ENCODE peak calls at places on chromosome 13, in four cellular contexts. C is lower leg skin, Z is fibroblast of mammary gland, K is AG10803. S is an unnamed sample.

GRCh38 chr13:44212633-44213387 is 160.8 kb upstream of the SERP2 start:
- DNase-seq in C (no peak), Z (peak), K (peak), S (no peak)

GRCh38 chr13:104487006-104487405 is 1420.8 kb upstream of the SLC10A2 start:
- DNase-seq in C (no peak), Z (no peak), K (no peak), S (no peak)

GRCh38 chr13:106213028-106213427 is 322.4 kb downstream of the EFNB2 start:
- DNase-seq in C (no peak), Z (no peak), K (no peak), S (no peak)

GRCh38 chr13:33057019-33057785 is 41.0 kb downstream of the KL start:
- DNase-seq in C (no peak), Z (peak), K (peak), S (no peak)

GRCh38 chr13:44573071-44573470 is 3.1 kb downstream of the TSC22D1 start:
- DNase-seq in C (no peak), Z (no peak), K (no peak), S (no peak)

GRCh38 chr13:43487885-43488284 is 298.9 kb downstream of the ENOX1 start:
- DNase-seq in C (no peak), Z (no peak), K (no peak), S (no peak)

GRCh38 chr13:34900288-34900739 is 41.8 kb upstream of the NBEA start:
- DNase-seq in C (no peak), Z (no peak), K (no peak), S (no peak)

GRCh38 chr13:20099319-20099718 is 61.5 kb downstream of the GJA3 start:
- DNase-seq in C (no peak), Z (no peak), K (no peak), S (no peak)

GRCh38 chr13:44243198-44243852 is 130.3 kb upstream of the SERP2 start:
- DNase-seq in C (no peak), Z (peak), K (peak), S (peak)

GRCh38 chr13:50386527-50387123 is 371.4 kb downstream of the KCNRG start:
- DNase-seq in C (no peak), Z (peak), K (peak), S (no peak)

GRCh38 chr13:50627111-50627510 is 216.4 kb downstream of the DLEU7 start:
- DNase-seq in C (no peak), Z (no peak), K (no peak), S (no peak)

GRCh38 chr13:78476910-78477309 is 126.4 kb downstream of the POU4F1 start:
- DNase-seq in C (no peak), Z (no peak), K (no peak), S (no peak)

GRCh38 chr13:104979281-104979680 is 1556.2 kb downstream of the EFNB2 start:
- DNase-seq in C (no peak), Z (no peak), K (no peak), S (no peak)

GRCh38 chr13:98291658-98292057 is 114.6 kb upstream of the RNF113B start:
- DNase-seq in C (no peak), Z (no peak), K (no peak), S (no peak)

GRCh38 chr13:99153219-99153618 is 47.4 kb upstream of the UBAC2 start:
- DNase-seq in C (no peak), Z (peak), K (peak), S (no peak)

GRCh38 chr13:49240017-49240416 is 7.7 kb upstream of the CDADC1 start:
- DNase-seq in C (no peak), Z (peak), K (no peak), S (no peak)

GRCh38 chr13:23212621-23213020 is 31.8 kb downstream of the SGCG start:
- DNase-seq in C (no peak), Z (no peak), K (no peak), S (no peak)

GRCh38 chr13:23876265-23876664 is 12.9 kb downstream of the MIPEP start:
- DNase-seq in C (no peak), Z (no peak), K (peak), S (no peak)

GRCh38 chr13:100836696-100837095 is 162.1 kb upstream of the TMTC4 start:
- DNase-seq in C (no peak), Z (peak), K (no peak), S (no peak)

GRCh38 chr13:106525865-106526264 is 9.6 kb downstream of the EFNB2 start:
- DNase-seq in C (no peak), Z (no peak), K (no peak), S (no peak)

GRCh38 chr13:20182231-20182846 is 10.4 kb downstream of the GJB2 start:
- DNase-seq in C (peak), Z (peak), K (peak), S (peak)

GRCh38 chr13:77584111-77584510 is 48.6 kb downstream of the SCEL start:
- DNase-seq in C (peak), Z (no peak), K (no peak), S (no peak)

GRCh38 chr13:80338781-80339577 is 1.9 kb downstream of the SPRY2 start:
- DNase-seq in C (peak), Z (peak), K (peak), S (peak)

GRCh38 chr13:52652980-52653303 is 306 bp downstream of the SUGT1 start:
- DNase-seq in C (no peak), Z (no peak), K (no peak), S (no peak)
- TF ChIP-seq CTCF in C (no peak), Z (no peak), K (no peak), S (peak)

DNA sequence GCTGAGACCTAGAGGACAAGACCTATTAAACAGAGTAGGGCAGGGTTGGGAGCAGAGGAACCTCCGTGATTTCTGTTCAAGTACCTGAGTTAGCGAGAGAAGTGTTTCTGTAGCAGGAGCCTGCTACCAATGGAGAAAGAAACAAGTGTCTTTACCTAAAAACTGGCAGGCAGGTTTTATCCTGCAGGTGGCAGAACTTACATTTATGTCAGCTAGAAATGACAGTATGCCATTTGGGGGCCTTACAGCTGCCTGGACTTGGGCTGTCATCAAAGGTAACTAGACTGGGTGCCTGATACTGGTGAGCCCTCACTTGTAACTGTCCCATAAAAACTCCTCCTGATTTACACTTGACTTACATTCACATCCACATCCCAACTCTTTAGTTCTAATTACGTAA is 185.3 kb upstream of the MIR17HG start:
- DNase-seq in C (no peak), Z (no peak), K (no peak), S (no peak)
- TF ChIP-seq CTCF in C (no peak), Z (no peak), K (no peak), S (no peak)

GRCh38 chr13:88329066-88329465 is 657.9 kb downstream of the SLITRK5 start:
- DNase-seq in C (no peak), Z (no peak), K (no peak), S (no peak)
- TF ChIP-seq CTCF in C (no peak), Z (no peak), K (no peak), S (no peak)

GRCh38 chr13:59641261-59641660 is 522.5 kb downstream of the DIAPH3 start:
- DNase-seq in C (no peak), Z (no peak), K (no peak), S (no peak)
- TF ChIP-seq CTCF in C (no peak), Z (no peak), K (no peak), S (no peak)

GRCh38 chr13:46553886-46554855 is 1.2 kb downstream of the LRCH1 start:
- DNase-seq in C (peak), Z (peak), K (peak), S (peak)
- TF ChIP-seq CTCF in C (no peak), Z (peak), K (peak), S (peak)

GRCh38 chr13:57629391-57629804 is 2.1 kb upstream of the PCDH17 start:
- DNase-seq in C (no peak), Z (no peak), K (no peak), S (peak)

GRCh38 chr13:57630661-57631606 is 610 bp upstream of the PCDH17 start:
- DNase-seq in C (no peak), Z (peak), K (no peak), S (peak)

GRCh38 chr13:57624565-57625435 is 6.7 kb upstream of the PCDH17 start:
- DNase-seq in C (no peak), Z (peak), K (peak), S (peak)

GRCh38 chr13:57629821-57630235 is 1.7 kb upstream of the PCDH17 start:
- DNase-seq in C (peak), Z (peak), K (peak), S (peak)

GRCh38 chr13:57627663-57628062 is 3.9 kb upstream of the PCDH17 start:
- DNase-seq in C (no peak), Z (peak), K (peak), S (no peak)
- TF ChIP-seq CTCF in C (no peak), Z (peak), K (peak), S (peak)

GRCh38 chr13:45830121-45830520 is 21.4 kb downstream of the SIAH3 start:
- DNase-seq in C (no peak), Z (no peak), K (no peak), S (no peak)

GRCh38 chr13:45825124-45825650 is 26.4 kb downstream of the SIAH3 start:
- DNase-seq in C (no peak), Z (no peak), K (no peak), S (no peak)

GRCh38 chr13:45828253-45828968 is 23.1 kb downstream of the SIAH3 start:
- DNase-seq in C (no peak), Z (no peak), K (no peak), S (no peak)

GRCh38 chr13:45826741-45827140 is 24.8 kb downstream of the SIAH3 start:
- DNase-seq in C (no peak), Z (no peak), K (no peak), S (no peak)

GRCh38 chr13:45827318-45827717 is 24.2 kb downstream of the SIAH3 start:
- DNase-seq in C (no peak), Z (no peak), K (no peak), S (no peak)
- TF ChIP-seq CTCF in C (no peak), Z (no peak), K (no peak), S (no peak)

GRCh38 chr13:51924756-51925544 is 63.2 kb downstream of the CCDC70 start:
- DNase-seq in C (peak), Z (no peak), K (no peak), S (no peak)

GRCh38 chr13:51923983-51924539 is 62.3 kb downstream of the CCDC70 start:
- DNase-seq in C (peak), Z (no peak), K (no peak), S (no peak)

GRCh38 chr13:51920786-51921185 is 59.0 kb downstream of the CCDC70 start:
- DNase-seq in C (peak), Z (no peak), K (no peak), S (no peak)

GRCh38 chr13:51921790-51922740 is 60.3 kb downstream of the CCDC70 start:
- DNase-seq in C (peak), Z (no peak), K (no peak), S (no peak)

GRCh38 chr13:51922771-51923480 is 61.2 kb downstream of the CCDC70 start:
- DNase-seq in C (peak), Z (no peak), K (no peak), S (no peak)
- TF ChIP-seq CTCF in C (no peak), Z (no peak), K (no peak), S (no peak)

GRCh38 chr13:47420012-47420411 is 523.2 kb upstream of the HTR2A start:
- DNase-seq in C (no peak), Z (peak), K (peak), S (no peak)
- TF ChIP-seq CTCF in C (no peak), Z (no peak), K (peak), S (no peak)